ENCODE peak calls at places on chromosomes 13 and 19, in ten cellular contexts. One of them, this sample, is unnamed.

GRCh38 chr13:100176781-100177389 is 88.0 kb downstream of the PCCA start:
- DNase-seq in mucosa of descending colon: no peak
- DNase-seq in lower leg skin: no peak
- DNase-seq in epithelial cell of esophagus: peak; percentile 60
- DNase-seq in cardiac muscle cell: peak; percentile 68
- DNase-seq in glutamatergic neuron: no peak
- DNase-seq in AG10803: peak; percentile 18
- DNase-seq in WTC11: no peak
- DNase-seq in GM10248: no peak
- DNase-seq in PC-9: no peak
- DNase-seq in this sample: no peak

GRCh38 chr19:27694361-27695055 is 1518.4 kb downstream of the UQCRFS1 start:
- DNase-seq in mucosa of descending colon: no peak
- DNase-seq in lower leg skin: no peak
- DNase-seq in epithelial cell of esophagus: no peak
- DNase-seq in cardiac muscle cell: no peak
- DNase-seq in glutamatergic neuron: no peak
- DNase-seq in AG10803: no peak
- DNase-seq in WTC11: no peak
- DNase-seq in GM10248: no peak
- DNase-seq in PC-9: no peak
- DNase-seq in this sample: no peak

GRCh38 chr13:44549461-44549860 is 26.7 kb downstream of the TSC22D1 start:
- DNase-seq in mucosa of descending colon: no peak
- DNase-seq in lower leg skin: no peak
- DNase-seq in epithelial cell of esophagus: no peak
- DNase-seq in cardiac muscle cell: no peak
- DNase-seq in glutamatergic neuron: no peak
- DNase-seq in AG10803: no peak
- DNase-seq in WTC11: no peak
- DNase-seq in GM10248: no peak
- DNase-seq in PC-9: no peak
- DNase-seq in this sample: no peak

GRCh38 chr13:107870400-107870799 is 344.9 kb downstream of the LIG4 start:
- DNase-seq in mucosa of descending colon: no peak
- DNase-seq in lower leg skin: no peak
- DNase-seq in epithelial cell of esophagus: no peak
- DNase-seq in cardiac muscle cell: no peak
- DNase-seq in glutamatergic neuron: no peak
- DNase-seq in AG10803: no peak
- DNase-seq in WTC11: no peak
- DNase-seq in GM10248: no peak
- DNase-seq in PC-9: no peak
- DNase-seq in this sample: no peak

GRCh38 chr13:42876270-42876714 is 94.9 kb downstream of the FAM216B start:
- DNase-seq in mucosa of descending colon: no peak
- DNase-seq in lower leg skin: no peak
- DNase-seq in epithelial cell of esophagus: no peak
- DNase-seq in cardiac muscle cell: peak; percentile 35
- DNase-seq in glutamatergic neuron: no peak
- DNase-seq in AG10803: no peak
- DNase-seq in WTC11: no peak
- DNase-seq in GM10248: peak; percentile 76
- DNase-seq in PC-9: no peak
- DNase-seq in this sample: no peak

GRCh38 chr19:5150902-5151741 is 182.2 kb downstream of the KDM4B start:
- DNase-seq in mucosa of descending colon: no peak
- DNase-seq in lower leg skin: peak; percentile 84
- DNase-seq in epithelial cell of esophagus: no peak
- DNase-seq in cardiac muscle cell: no peak
- DNase-seq in glutamatergic neuron: peak; percentile 74
- DNase-seq in AG10803: no peak
- DNase-seq in WTC11: no peak
- DNase-seq in GM10248: no peak
- DNase-seq in PC-9: no peak
- DNase-seq in this sample: no peak

GRCh38 chr13:37481005-37481857 is 117.3 kb downstream of the POSTN start:
- DNase-seq in mucosa of descending colon: no peak
- DNase-seq in lower leg skin: no peak
- DNase-seq in epithelial cell of esophagus: peak; percentile 29
- DNase-seq in cardiac muscle cell: peak; percentile 38
- DNase-seq in glutamatergic neuron: no peak
- DNase-seq in AG10803: peak; percentile 87
- DNase-seq in WTC11: no peak
- DNase-seq in GM10248: no peak
- DNase-seq in PC-9: no peak
- DNase-seq in this sample: no peak

GRCh38 chr19:51108805-51109146 is 567 bp upstream of the CTU1 start:
- DNase-seq in mucosa of descending colon: peak; percentile 37
- DNase-seq in lower leg skin: no peak
- DNase-seq in epithelial cell of esophagus: no peak
- DNase-seq in cardiac muscle cell: no peak
- DNase-seq in glutamatergic neuron: no peak
- DNase-seq in AG10803: no peak
- DNase-seq in WTC11: no peak
- DNase-seq in GM10248: no peak
- DNase-seq in PC-9: no peak
- DNase-seq in this sample: no peak

GRCh38 chr13:60646600-60646999 is 249.6 kb downstream of the TDRD3 start:
- DNase-seq in mucosa of descending colon: no peak
- DNase-seq in lower leg skin: no peak
- DNase-seq in epithelial cell of esophagus: no peak
- DNase-seq in cardiac muscle cell: no peak
- DNase-seq in glutamatergic neuron: no peak
- DNase-seq in AG10803: no peak
- DNase-seq in WTC11: no peak
- DNase-seq in GM10248: no peak
- DNase-seq in PC-9: no peak
- DNase-seq in this sample: peak; percentile 5

GRCh38 chr13:25775986-25776385 is 275.8 kb downstream of the SHISA2 start:
- DNase-seq in mucosa of descending colon: no peak
- DNase-seq in lower leg skin: peak; percentile 57
- DNase-seq in epithelial cell of esophagus: no peak
- DNase-seq in cardiac muscle cell: no peak
- DNase-seq in glutamatergic neuron: no peak
- DNase-seq in AG10803: no peak
- DNase-seq in WTC11: no peak
- DNase-seq in GM10248: no peak
- DNase-seq in PC-9: no peak
- DNase-seq in this sample: no peak

GRCh38 chr13:36344886-36345437 is 1.2 kb downstream of the SPART start:
- DNase-seq in mucosa of descending colon: no peak
- DNase-seq in lower leg skin: no peak
- DNase-seq in epithelial cell of esophagus: peak; percentile 18
- DNase-seq in cardiac muscle cell: peak; percentile 42
- DNase-seq in glutamatergic neuron: no peak
- DNase-seq in AG10803: no peak
- DNase-seq in WTC11: no peak
- DNase-seq in GM10248: no peak
- DNase-seq in PC-9: no peak
- DNase-seq in this sample: no peak

GRCh38 chr13:30739646-30740642 is 4.6 kb downstream of the ALOX5AP start:
- DNase-seq in mucosa of descending colon: no peak
- DNase-seq in lower leg skin: no peak
- DNase-seq in epithelial cell of esophagus: peak; percentile 87
- DNase-seq in cardiac muscle cell: peak; percentile 89
- DNase-seq in glutamatergic neuron: no peak
- DNase-seq in AG10803: peak; percentile 55
- DNase-seq in WTC11: no peak
- DNase-seq in GM10248: peak; percentile 53
- DNase-seq in PC-9: peak; percentile 97
- DNase-seq in this sample: no peak

GRCh38 chr19:19338082-19338481 is 17.5 kb downstream of the MAU2 start:
- DNase-seq in mucosa of descending colon: no peak
- DNase-seq in lower leg skin: no peak
- DNase-seq in epithelial cell of esophagus: no peak
- DNase-seq in cardiac muscle cell: no peak
- DNase-seq in glutamatergic neuron: no peak
- DNase-seq in AG10803: peak; percentile 38
- DNase-seq in WTC11: no peak
- DNase-seq in GM10248: no peak
- DNase-seq in PC-9: no peak
- DNase-seq in this sample: no peak

GRCh38 chr19:23203841-23204344 is 46.3 kb downstream of the ZNF724 start:
- DNase-seq in mucosa of descending colon: no peak
- DNase-seq in lower leg skin: no peak
- DNase-seq in epithelial cell of esophagus: no peak
- DNase-seq in cardiac muscle cell: peak; percentile 16
- DNase-seq in glutamatergic neuron: peak; percentile 48
- DNase-seq in AG10803: no peak
- DNase-seq in WTC11: peak; percentile 66
- DNase-seq in GM10248: no peak
- DNase-seq in PC-9: no peak
- DNase-seq in this sample: no peak

GRCh38 chr13:44313674-44314073 is 60.0 kb upstream of the SERP2 start:
- DNase-seq in mucosa of descending colon: no peak
- DNase-seq in lower leg skin: no peak
- DNase-seq in epithelial cell of esophagus: peak; percentile 95
- DNase-seq in cardiac muscle cell: peak; percentile 57
- DNase-seq in glutamatergic neuron: no peak
- DNase-seq in AG10803: peak; percentile 80
- DNase-seq in WTC11: no peak
- DNase-seq in GM10248: no peak
- DNase-seq in PC-9: peak; percentile 80
- DNase-seq in this sample: no peak

GRCh38 chr19:21856751-21857150 is 20.8 kb upstream of the ZNF43 start:
- DNase-seq in mucosa of descending colon: no peak
- DNase-seq in lower leg skin: no peak
- DNase-seq in epithelial cell of esophagus: no peak
- DNase-seq in cardiac muscle cell: no peak
- DNase-seq in glutamatergic neuron: no peak
- DNase-seq in AG10803: no peak
- DNase-seq in WTC11: no peak
- DNase-seq in GM10248: no peak
- DNase-seq in PC-9: no peak
- DNase-seq in this sample: no peak

GRCh38 chr19:14476663-14477401 is 1.7 kb upstream of the PTGER1 start:
- DNase-seq in mucosa of descending colon: peak; percentile 49
- DNase-seq in lower leg skin: no peak
- DNase-seq in epithelial cell of esophagus: peak; percentile 88
- DNase-seq in cardiac muscle cell: peak; percentile 92
- DNase-seq in glutamatergic neuron: peak; percentile 23
- DNase-seq in AG10803: peak; percentile 78
- DNase-seq in WTC11: no peak
- DNase-seq in GM10248: no peak
- DNase-seq in PC-9: peak; percentile 92
- DNase-seq in this sample: no peak

GRCh38 chr19:1115646-1116420 is 12.0 kb downstream of the GPX4 start:
- DNase-seq in mucosa of descending colon: no peak
- DNase-seq in lower leg skin: no peak
- DNase-seq in epithelial cell of esophagus: no peak
- DNase-seq in cardiac muscle cell: no peak
- DNase-seq in glutamatergic neuron: no peak
- DNase-seq in AG10803: no peak
- DNase-seq in WTC11: no peak
- DNase-seq in GM10248: no peak
- DNase-seq in PC-9: no peak
- DNase-seq in this sample: no peak
- TF ChIP-seq CTCF in mucosa of descending colon: no peak
- TF ChIP-seq CTCF in lower leg skin: no peak
- TF ChIP-seq CTCF in epithelial cell of esophagus: no peak
- TF ChIP-seq CTCF in cardiac muscle cell: no peak
- TF ChIP-seq CTCF in glutamatergic neuron: no peak
- TF ChIP-seq CTCF in AG10803: no peak
- TF ChIP-seq CTCF in WTC11: no peak
- TF ChIP-seq CTCF in GM10248: no peak
- TF ChIP-seq CTCF in PC-9: no peak
- TF ChIP-seq CTCF in this sample: no peak

GRCh38 chr13:48542138-48542537 is 9.3 kb upstream of the RCBTB2 start:
- DNase-seq in mucosa of descending colon: no peak
- DNase-seq in lower leg skin: no peak
- DNase-seq in epithelial cell of esophagus: no peak
- DNase-seq in cardiac muscle cell: no peak
- DNase-seq in glutamatergic neuron: no peak
- DNase-seq in AG10803: no peak
- DNase-seq in WTC11: no peak
- DNase-seq in GM10248: no peak
- DNase-seq in PC-9: no peak
- DNase-seq in this sample: no peak

GRCh38 chr13:48539550-48539949 is 6.7 kb upstream of the RCBTB2 start:
- DNase-seq in mucosa of descending colon: no peak
- DNase-seq in lower leg skin: no peak
- DNase-seq in epithelial cell of esophagus: no peak
- DNase-seq in cardiac muscle cell: no peak
- DNase-seq in glutamatergic neuron: no peak
- DNase-seq in AG10803: peak; percentile 48
- DNase-seq in WTC11: no peak
- DNase-seq in GM10248: no peak
- DNase-seq in PC-9: no peak
- DNase-seq in this sample: no peak

GRCh38 chr13:48545608-48546007 is 12.7 kb upstream of the RCBTB2 start:
- DNase-seq in mucosa of descending colon: no peak
- DNase-seq in lower leg skin: no peak
- DNase-seq in epithelial cell of esophagus: no peak
- DNase-seq in cardiac muscle cell: no peak
- DNase-seq in glutamatergic neuron: no peak
- DNase-seq in AG10803: no peak
- DNase-seq in WTC11: no peak
- DNase-seq in GM10248: no peak
- DNase-seq in PC-9: no peak
- DNase-seq in this sample: no peak

GRCh38 chr13:48547663-48548092 is 14.8 kb upstream of the RCBTB2 start:
- DNase-seq in mucosa of descending colon: no peak
- DNase-seq in lower leg skin: no peak
- DNase-seq in epithelial cell of esophagus: no peak
- DNase-seq in cardiac muscle cell: no peak
- DNase-seq in glutamatergic neuron: no peak
- DNase-seq in AG10803: no peak
- DNase-seq in WTC11: no peak
- DNase-seq in GM10248: no peak
- DNase-seq in PC-9: no peak
- DNase-seq in this sample: no peak

GRCh38 chr13:48542581-48543341 is 9.9 kb upstream of the RCBTB2 start:
- DNase-seq in mucosa of descending colon: peak; percentile 49
- DNase-seq in lower leg skin: peak; percentile 91
- DNase-seq in epithelial cell of esophagus: no peak
- DNase-seq in cardiac muscle cell: peak; percentile 56
- DNase-seq in glutamatergic neuron: peak; percentile 72
- DNase-seq in AG10803: peak; percentile 20
- DNase-seq in WTC11: peak; percentile 41
- DNase-seq in GM10248: no peak
- DNase-seq in PC-9: no peak
- DNase-seq in this sample: peak; percentile 27
- TF ChIP-seq CTCF in mucosa of descending colon: no peak
- TF ChIP-seq CTCF in lower leg skin: no peak
- TF ChIP-seq CTCF in epithelial cell of esophagus: no peak
- TF ChIP-seq CTCF in cardiac muscle cell: peak; percentile 11
- TF ChIP-seq CTCF in glutamatergic neuron: no peak
- TF ChIP-seq CTCF in AG10803: peak; percentile 6
- TF ChIP-seq CTCF in WTC11: no peak
- TF ChIP-seq CTCF in GM10248: no peak
- TF ChIP-seq CTCF in PC-9: no peak
- TF ChIP-seq CTCF in this sample: no peak

GRCh38 chr13:102657630-102658029 is 37.2 kb downstream of the METTL21C start:
- DNase-seq in mucosa of descending colon: no peak
- DNase-seq in lower leg skin: no peak
- DNase-seq in epithelial cell of esophagus: no peak
- DNase-seq in cardiac muscle cell: no peak
- DNase-seq in glutamatergic neuron: no peak
- DNase-seq in AG10803: no peak
- DNase-seq in WTC11: no peak
- DNase-seq in GM10248: no peak
- DNase-seq in PC-9: no peak
- DNase-seq in this sample: no peak
- TF ChIP-seq CTCF in mucosa of descending colon: no peak
- TF ChIP-seq CTCF in lower leg skin: no peak
- TF ChIP-seq CTCF in epithelial cell of esophagus: no peak
- TF ChIP-seq CTCF in cardiac muscle cell: peak; percentile 30
- TF ChIP-seq CTCF in glutamatergic neuron: peak; percentile 56
- TF ChIP-seq CTCF in AG10803: peak; percentile 22
- TF ChIP-seq CTCF in WTC11: no peak
- TF ChIP-seq CTCF in GM10248: no peak
- TF ChIP-seq CTCF in PC-9: peak; percentile 55
- TF ChIP-seq CTCF in this sample: peak; percentile 15

GRCh38 chr19:17539288-17540117 is 15.9 kb upstream of the COLGALT1 start:
- DNase-seq in mucosa of descending colon: peak; percentile 89
- DNase-seq in lower leg skin: peak; percentile 99
- DNase-seq in epithelial cell of esophagus: peak; percentile 93
- DNase-seq in cardiac muscle cell: peak; percentile 98
- DNase-seq in glutamatergic neuron: peak; percentile 99
- DNase-seq in AG10803: peak; percentile 92
- DNase-seq in WTC11: peak; percentile 100
- DNase-seq in GM10248: peak; percentile 95
- DNase-seq in PC-9: peak; percentile 89
- DNase-seq in this sample: peak; percentile 99
- TF ChIP-seq CTCF in mucosa of descending colon: no peak
- TF ChIP-seq CTCF in lower leg skin: no peak
- TF ChIP-seq CTCF in epithelial cell of esophagus: no peak
- TF ChIP-seq CTCF in cardiac muscle cell: peak; percentile 49
- TF ChIP-seq CTCF in glutamatergic neuron: no peak
- TF ChIP-seq CTCF in AG10803: peak; percentile 24
- TF ChIP-seq CTCF in WTC11: no peak
- TF ChIP-seq CTCF in GM10248: peak; percentile 18
- TF ChIP-seq CTCF in PC-9: peak; percentile 58
- TF ChIP-seq CTCF in this sample: no peak